ENCODE peak calls at places on chromosomes 1 and 21, in nine cellular contexts. V, Z, D, A, C, B, L, J and Q are unnamed samples.

GRCh38 chr1:53431244-53431643 is 28.0 kb upstream of the DMRTB1 start:
- DNase-seq in L (no peak), C (no peak), Z (no peak), B (no peak), J (no peak), A (no peak), V (no peak), D (no peak), Q (no peak)

GRCh38 chr1:48572632-48573258 is 100.7 kb upstream of the SPATA6 start:
- DNase-seq in L (no peak), C (no peak), Z (no peak), B (peak), D (peak), A (peak), J (peak), V (no peak), Q (no peak)

GRCh38 chr1:42748461-42749410 is 8.7 kb upstream of the CLDN19 start:
- DNase-seq in L (no peak), A (no peak), V (no peak), B (no peak), D (no peak), Z (no peak), C (no peak), J (no peak), Q (no peak)

GRCh38 chr1:189775343-189775742 is 702.3 kb downstream of the BRINP3 start:
- DNase-seq in A (peak), Z (no peak), V (no peak), L (no peak), B (no peak), C (no peak), D (peak), J (no peak), Q (peak)

GRCh38 chr1:183893561-183894289 is 88.8 kb downstream of the RGL1 start:
- DNase-seq in D (no peak), Z (no peak), J (no peak), A (no peak), L (no peak), V (no peak), C (no peak), B (no peak), Q (no peak)

GRCh38 chr21:17460094-17460493 is 52.7 kb upstream of the CXADR start:
- DNase-seq in Z (no peak), L (no peak), D (no peak), J (no peak), A (no peak), B (no peak), C (no peak), V (no peak), Q (no peak)

GRCh38 chr1:162562452-162562828 is 918 bp downstream of the UAP1 start:
- DNase-seq in L (no peak), B (no peak), Z (no peak), V (no peak), D (peak), A (no peak), C (no peak), J (peak), Q (no peak)

GRCh38 chr1:17875171-17875881 is 120.2 kb downstream of the ACTL8 start:
- DNase-seq in Z (no peak), B (no peak), C (no peak), V (no peak), L (no peak), J (peak), A (no peak), D (peak), Q (no peak)

GRCh38 chr1:222861057-222861456 is 46.2 kb downstream of the DISP1 start:
- DNase-seq in D (no peak), V (no peak), B (no peak), A (no peak), Z (no peak), L (no peak), C (no peak), J (no peak), Q (no peak)

GRCh38 chr1:201171063-201172036 is 17.1 kb upstream of the TMEM9 start:
- DNase-seq in V (no peak), B (peak), D (no peak), J (peak), A (no peak), Z (no peak), C (peak), L (peak), Q (no peak)

GRCh38 chr1:229027622-229028182 is 243.2 kb upstream of the RAB4A start:
- DNase-seq in C (no peak), Z (peak), V (no peak), J (peak), A (no peak), D (no peak), L (no peak), B (no peak), Q (no peak)

GRCh38 chr1:156124557-156125483 is 10.3 kb downstream of the LMNA start:
- DNase-seq in V (no peak), A (no peak), J (peak), L (peak), C (no peak), D (no peak), Z (no peak), B (no peak), Q (no peak)

GRCh38 chr1:167043752-167044488 is 46.3 kb downstream of the GPA33 start:
- DNase-seq in Z (no peak), J (peak), C (peak), B (peak), V (no peak), D (peak), A (peak), L (peak), Q (no peak)

GRCh38 chr21:15483138-15483780 is 246.5 kb upstream of the USP25 start:
- DNase-seq in V (peak), C (peak), L (peak), D (peak), B (peak), A (peak), Z (peak), J (peak), Q (peak)

GRCh38 chr21:33998809-33999208 is 74.6 kb upstream of the MRPS6 start:
- DNase-seq in C (no peak), D (no peak), V (no peak), J (no peak), L (no peak), B (no peak), A (no peak), Z (no peak), Q (no peak)

GRCh38 chr1:115337633-115338456 is at the start of gene NGF:
- DNase-seq in C (no peak), B (peak), L (peak), Z (no peak), J (peak), V (no peak), A (peak), D (peak), Q (peak)

GRCh38 chr21:40067751-40068150 is 200.5 kb downstream of the PCP4 start:
- DNase-seq in L (no peak), J (no peak), B (no peak), A (no peak), Z (no peak), C (no peak), D (no peak), V (no peak), Q (no peak)

GRCh38 chr1:219797009-219797408 is 131.3 kb downstream of the SLC30A10 start:
- DNase-seq in C (no peak), Z (no peak), A (no peak), J (no peak), V (no peak), L (no peak), B (no peak), D (no peak), Q (no peak)

GRCh38 chr1:192448026-192448578 is 127.5 kb upstream of the RGS1 start:
- DNase-seq in C (no peak), L (no peak), Z (no peak), A (no peak), J (no peak), V (no peak), D (no peak), B (no peak), Q (no peak)

GRCh38 chr1:157377216-157377821 is 175.0 kb downstream of the FCRL5 start:
- DNase-seq in C (peak), A (no peak), Z (no peak), V (no peak), J (no peak), D (peak), L (no peak), B (no peak), Q (no peak)

GRCh38 chr1:117695796-117696505 is 90.1 kb downstream of the TENT5C start:
- DNase-seq in J (peak), A (no peak), Z (no peak), D (peak), L (no peak), V (no peak), C (no peak), B (no peak), Q (peak)

GRCh38 chr1:12372761-12373160 is 142.9 kb downstream of the VPS13D start:
- DNase-seq in V (no peak), C (no peak), Z (no peak), L (no peak), A (no peak), B (no peak), D (no peak), J (no peak), Q (no peak)

GRCh38 chr1:229859026-229859425 is 208.0 kb upstream of the GALNT2 start:
- DNase-seq in A (no peak), V (no peak), B (no peak), J (no peak), Z (no peak), C (no peak), D (no peak), L (no peak), Q (no peak)

GRCh38 chr1:109247401-109248365 is 1.7 kb upstream of the CELSR2 start:
- DNase-seq in V (no peak), Z (no peak), D (no peak), L (no peak), B (no peak), C (no peak), A (no peak), J (no peak), Q (no peak)